ENCODE peak calls at places on chromosome 3, in eight cellular contexts. J is prostate gland; I is uterus; V is mammary epithelial cell; R is OCI-LY7; Z is SJSA1; M is effector memory CD4-positive, alpha-beta T cell; F is left ventricle myocardium inferior. S is an unnamed sample.

GRCh38 chr3:57179580-57180410 is 14.6 kb upstream of the IL17RD start:
- DNase-seq in J (no peak), I (no peak), V (no peak), R (peak; percentile 47), Z (no peak), M (no peak), F (no peak), S (no peak)

GRCh38 chr3:12759097-12759679 is at the start of gene TMEM40:
- DNase-seq in J (peak; percentile 76), I (no peak), V (peak; percentile 99), R (no peak), Z (no peak), M (no peak), F (no peak), S (no peak)

GRCh38 chr3:173066044-173066679 is 74.9 kb downstream of the SPATA16 start:
- DNase-seq in J (no peak), I (no peak), V (no peak), R (no peak), Z (peak; percentile 65), M (no peak), F (no peak), S (no peak)

GRCh38 chr3:160401301-160402095 is 2.0 kb downstream of the SMC4 start:
- DNase-seq in J (no peak), I (no peak), V (peak; percentile 70), R (peak; percentile 39), Z (peak; percentile 75), M (no peak), F (no peak), S (no peak)

GRCh38 chr3:36305929-36306520 is 74.3 kb upstream of the STAC start:
- DNase-seq in J (no peak), I (no peak), V (peak; percentile 66), R (no peak), Z (peak; percentile 5), M (no peak), F (no peak), S (no peak)

GRCh38 chr3:167978071-167978470 is 117.7 kb downstream of the GOLIM4 start:
- DNase-seq in J (peak; percentile 60), I (no peak), V (no peak), R (no peak), Z (no peak), M (no peak), F (no peak), S (peak; percentile 66)

GRCh38 chr3:37968784-37969600 is 21.6 kb upstream of the VILL start:
- DNase-seq in J (no peak), I (no peak), V (no peak), R (no peak), Z (no peak), M (no peak), F (no peak), S (no peak)

GRCh38 chr3:160638184-160638583 is 38.8 kb upstream of the ARL14 start:
- DNase-seq in J (no peak), I (no peak), V (no peak), R (no peak), Z (no peak), M (no peak), F (no peak), S (no peak)

GRCh38 chr3:186320862-186321568 is 41.0 kb downstream of the DGKG start:
- DNase-seq in J (no peak), I (no peak), V (peak; percentile 93), R (no peak), Z (no peak), M (no peak), F (no peak), S (no peak)

GRCh38 chr3:66450389-66451022 is 50.3 kb downstream of the LRIG1 start:
- DNase-seq in J (peak; percentile 87), I (peak; percentile 85), V (no peak), R (no peak), Z (no peak), M (no peak), F (peak; percentile 55), S (peak; percentile 80)

GRCh38 chr3:127884069-127884468 is 31.0 kb upstream of the KBTBD12 start:
- DNase-seq in J (no peak), I (no peak), V (no peak), R (no peak), Z (no peak), M (no peak), F (no peak), S (no peak)

GRCh38 chr3:126512026-126512425 is 5.5 kb downstream of the UROC1 start:
- DNase-seq in J (no peak), I (no peak), V (no peak), R (no peak), Z (peak; percentile 23), M (no peak), F (no peak), S (no peak)

GRCh38 chr3:150965436-150965835 is 7.1 kb downstream of the CLRN1 start:
- DNase-seq in J (no peak), I (no peak), V (no peak), R (no peak), Z (no peak), M (no peak), F (no peak), S (no peak)

GRCh38 chr3:17828388-17828787 is 86.0 kb upstream of the TBC1D5 start:
- DNase-seq in J (no peak), I (no peak), V (no peak), R (no peak), Z (no peak), M (no peak), F (no peak), S (no peak)

GRCh38 chr3:27714692-27715453 is 7.2 kb downstream of the EOMES start:
- DNase-seq in J (no peak), I (no peak), V (no peak), R (no peak), Z (no peak), M (no peak), F (no peak), S (peak; percentile 66)

GRCh38 chr3:117722856-117723255 is 1013.3 kb downstream of the TUSC7 start:
- DNase-seq in J (no peak), I (no peak), V (no peak), R (peak; percentile 80), Z (no peak), M (no peak), F (no peak), S (no peak)

GRCh38 chr3:38489766-38490165 is 6.4 kb upstream of the EXOG start:
- DNase-seq in J (no peak), I (no peak), V (no peak), R (no peak), Z (no peak), M (no peak), F (no peak), S (no peak)

GRCh38 chr3:120344349-120344748 is 4.8 kb downstream of the LRRC58 start:
- DNase-seq in J (no peak), I (no peak), V (no peak), R (no peak), Z (peak; percentile 32), M (no peak), F (no peak), S (no peak)
- H3K4me1 ChIP-seq in J (no peaks in the 10 kb centered on the region), I (no peaks in the 10 kb centered on the region), V (peaks cover 8% of the 10 kb centered on the region), R (peaks cover 14% of the 10 kb centered on the region), Z (peaks cover 8% of the 10 kb centered on the region), M (peaks cover 6% of the 10 kb centered on the region), F (peaks cover 45% of the 10 kb centered on the region), S (peaks cover 6% of the 10 kb centered on the region)

DNA sequence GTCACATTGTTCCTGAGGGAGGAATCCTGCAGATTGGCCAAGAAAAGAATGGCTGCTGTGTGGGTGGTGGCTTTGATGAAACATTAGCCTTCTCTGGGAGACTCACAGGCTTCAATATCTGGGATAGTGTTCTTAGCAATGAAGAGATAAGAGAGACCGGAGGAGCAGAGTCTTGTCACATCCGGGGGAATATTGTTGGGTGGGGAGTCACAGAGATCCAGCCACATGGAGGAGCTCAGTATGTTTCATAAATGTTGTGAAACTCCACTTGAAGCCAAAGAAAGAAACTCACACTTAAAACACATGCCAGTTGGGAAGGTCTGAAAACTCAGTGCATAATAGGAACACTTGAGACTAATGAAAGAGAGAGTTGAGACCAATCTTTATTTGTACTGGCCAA is 6.1 kb downstream of the PTX3 start:
- DNase-seq in J (no peak), I (no peak), V (no peak), R (no peak), Z (no peak), M (no peak), F (no peak), S (no peak)
- H3K36me3 ChIP-seq in J (no peaks in the 10 kb centered on the region), I (no peaks in the 10 kb centered on the region), V (no peaks in the 10 kb centered on the region), R (no peaks in the 10 kb centered on the region), Z (peaks cover 10% of the 10 kb centered on the region), M (no peaks in the 10 kb centered on the region), F (no peaks in the 10 kb centered on the region), S (no peaks in the 10 kb centered on the region)

GRCh38 chr3:44596631-44597030 is 11.9 kb downstream of the ZNF660 start:
- DNase-seq in J (no peak), I (no peak), V (no peak), R (no peak), Z (no peak), M (no peak), F (no peak), S (no peak)
- H3K9me3 ChIP-seq in J (no peaks in the 10 kb centered on the region), I (no peaks in the 10 kb centered on the region), V (peaks cover 18% of the 10 kb centered on the region), R (no peaks in the 10 kb centered on the region), Z (peaks cover 17% of the 10 kb centered on the region), M (no peaks in the 10 kb centered on the region), F (peaks cover 69% of the 10 kb centered on the region), S (peaks cover 46% of the 10 kb centered on the region)

GRCh38 chr3:46943237-46944187 is 33.0 kb downstream of the CCDC12 start:
- DNase-seq in J (no peak), I (no peak), V (peak; percentile 80), R (no peak), Z (no peak), M (no peak), F (no peak), S (peak; percentile 64)

GRCh38 chr3:46944191-46944590 is 32.4 kb downstream of the CCDC12 start:
- DNase-seq in J (no peak), I (no peak), V (no peak), R (no peak), Z (no peak), M (no peak), F (no peak), S (peak; percentile 51)

GRCh38 chr3:46939578-46940405 is 36.8 kb downstream of the CCDC12 start:
- DNase-seq in J (no peak), I (no peak), V (no peak), R (no peak), Z (no peak), M (no peak), F (no peak), S (no peak)

GRCh38 chr3:46942079-46942478 is 34.5 kb downstream of the CCDC12 start:
- DNase-seq in J (no peak), I (no peak), V (no peak), R (no peak), Z (no peak), M (no peak), F (no peak), S (peak; percentile 61)

DNA sequence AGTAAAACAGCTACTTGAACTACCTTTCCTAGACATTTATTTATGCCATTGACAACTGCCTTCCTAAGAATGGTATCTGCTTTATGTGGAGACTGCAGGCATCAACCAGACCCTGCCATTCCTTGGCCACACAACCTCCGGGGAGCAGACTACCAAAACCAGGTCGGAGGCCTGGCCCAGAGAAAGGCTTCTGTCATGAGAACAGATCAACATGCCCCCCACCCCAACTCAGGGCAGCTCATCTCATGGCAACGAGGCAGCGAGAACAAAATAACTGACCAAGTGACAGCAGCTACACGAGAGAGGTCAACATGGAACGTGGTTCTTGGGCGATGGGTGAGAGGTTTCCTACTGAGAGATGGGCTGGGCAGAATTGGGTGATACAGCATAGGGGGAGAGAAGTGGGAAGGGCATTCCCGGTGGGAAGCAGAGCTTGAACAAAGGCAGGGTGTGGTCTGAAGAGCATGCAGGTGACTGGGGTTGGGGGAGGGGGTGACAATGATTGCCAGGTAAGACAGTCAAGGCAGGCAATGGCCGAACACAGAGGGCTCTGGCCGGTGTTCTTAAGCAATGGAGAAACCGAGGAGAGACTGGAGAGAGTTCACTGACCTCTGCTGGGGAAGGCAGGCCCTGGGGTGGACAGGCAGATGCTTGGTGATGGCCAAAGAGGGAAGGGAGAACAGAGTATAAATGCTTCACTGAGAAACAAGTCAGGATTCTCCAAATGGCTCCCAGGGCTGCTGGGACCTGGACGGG is 33.9 kb downstream of the CCDC12 start:
- DNase-seq in J (no peak), I (no peak), V (no peak), R (no peak), Z (no peak), M (no peak), F (no peak), S (peak; percentile 38)
- H3K4me1 ChIP-seq in J (peaks cover 8% of the 10 kb centered on the region), I (peaks cover 5% of the 10 kb centered on the region), V (peaks cover 60% of the 10 kb centered on the region), R (peaks cover 37% of the 10 kb centered on the region), Z (peaks cover 24% of the 10 kb centered on the region), M (peaks cover 34% of the 10 kb centered on the region), F (peaks cover 94% of the 10 kb centered on the region), S (peaks cover 55% of the 10 kb centered on the region)